ENCODE peak calls at places on chromosomes 6 and 20, in seven cellular contexts. B, M, V, D, J, W and R are unnamed samples.

GRCh38 chr6:36838896-36839818 is at the start of gene CPNE5:
- DNase-seq in V (no peak), J (no peak), M (no peak), B (peak), W (peak), D (no peak), R (no peak)

GRCh38 chr6:122789862-122790739 is 1.0 kb downstream of the SMPDL3A start:
- DNase-seq in J (peak), B (peak), D (no peak), V (no peak), W (no peak), M (no peak), R (no peak)

GRCh38 chr6:166770216-166771116 is 143.4 kb upstream of the RPS6KA2 start:
- DNase-seq in D (no peak), J (no peak), W (peak), M (no peak), V (no peak), B (no peak), R (no peak)

GRCh38 chr6:37556884-37557644 is 57.4 kb upstream of the CCDC167 start:
- DNase-seq in B (no peak), M (no peak), D (no peak), W (no peak), V (no peak), J (no peak), R (no peak)

GRCh38 chr6:23111984-23112383 is 542.6 kb downstream of the HDGFL1 start:
- DNase-seq in W (no peak), V (no peak), J (no peak), D (no peak), M (no peak), B (no peak), R (no peak)

GRCh38 chr6:101741474-101742171 is 348.1 kb downstream of the GRIK2 start:
- DNase-seq in V (no peak), B (no peak), M (no peak), J (no peak), W (no peak), D (no peak), R (no peak)

GRCh38 chr20:24507182-24507853 is 37.9 kb downstream of the SYNDIG1 start:
- DNase-seq in D (no peak), B (no peak), V (no peak), M (no peak), W (no peak), J (no peak), R (no peak)

GRCh38 chr6:37517411-37517812 is 17.7 kb upstream of the CCDC167 start:
- DNase-seq in V (no peak), B (peak), M (no peak), W (no peak), D (peak), J (no peak), R (peak)

GRCh38 chr6:54992789-54993188 is 146.2 kb downstream of the FAM83B start:
- DNase-seq in M (peak), J (no peak), W (no peak), V (no peak), D (no peak), B (no peak), R (no peak)

GRCh38 chr20:2293486-2293885 is 2.3 kb upstream of the TGM3 start:
- DNase-seq in D (no peak), M (no peak), J (no peak), V (no peak), W (no peak), B (no peak), R (no peak)

GRCh38 chr20:16844406-16844805 is 96.2 kb downstream of the OTOR start:
- DNase-seq in J (no peak), M (no peak), D (no peak), V (no peak), W (no peak), B (no peak), R (no peak)

GRCh38 chr6:108260126-108260808 is 573 bp downstream of the SNX3 start:
- DNase-seq in D (no peak), J (no peak), M (peak), B (peak), V (peak), W (no peak), R (peak)

GRCh38 chr6:13681305-13682061 is 30.2 kb downstream of the RANBP9 start:
- DNase-seq in B (no peak), V (no peak), J (no peak), W (no peak), D (peak), M (no peak), R (no peak)

GRCh38 chr6:143139239-143139784 is 78.6 kb downstream of the AIG1 start:
- DNase-seq in M (no peak), B (peak), D (no peak), J (no peak), W (no peak), V (no peak), R (no peak)

GRCh38 chr6:225121-225721 is 67.1 kb upstream of the DUSP22 start:
- DNase-seq in V (no peak), M (no peak), J (no peak), D (peak), W (peak), B (peak), R (no peak)

GRCh38 chr6:157990321-157991066 is 8.8 kb downstream of the SYNJ2 start:
- DNase-seq in D (peak), B (peak), M (no peak), V (no peak), W (no peak), J (no peak), R (no peak)

GRCh38 chr6:130900913-130901312 is 73.7 kb downstream of the SMLR1 start:
- DNase-seq in W (no peak), B (no peak), M (no peak), V (no peak), D (no peak), J (no peak), R (no peak)

GRCh38 chr6:7188492-7188891 is 80.7 kb downstream of the RREB1 start:
- DNase-seq in J (no peak), V (no peak), W (no peak), D (no peak), M (no peak), B (no peak), R (no peak)

GRCh38 chr6:151236668-151237401 is 2.9 kb upstream of the AKAP12 start:
- DNase-seq in W (no peak), M (no peak), V (no peak), B (no peak), J (no peak), D (no peak), R (no peak)

GRCh38 chr6:5132741-5133140 is 47.6 kb downstream of the PPP1R3G start:
- DNase-seq in D (no peak), W (peak), M (peak), V (peak), B (no peak), J (no peak), R (no peak)